ENCODE peak calls at places on chromosomes 12 and 14, in five cellular contexts. One of them, this sample, is unnamed.

GRCh38 chr14:59306775-59307174 is 118.3 kb downstream of the DAAM1 start:
- DNase-seq in psoas muscle: no peak
- DNase-seq in lung: no peak
- DNase-seq in T follicular helper cell: no peak
- DNase-seq in glutamatergic neuron: no peak
- DNase-seq in this sample: no peak

GRCh38 chr14:37397941-37398215 is 197.2 kb downstream of the FOXA1 start:
- DNase-seq in psoas muscle: no peak
- DNase-seq in lung: no peak
- DNase-seq in T follicular helper cell: no peak
- DNase-seq in glutamatergic neuron: no peak
- DNase-seq in this sample: no peak

GRCh38 chr14:90507428-90507827 is 110.6 kb downstream of the CALM1 start:
- DNase-seq in psoas muscle: no peak
- DNase-seq in lung: no peak
- DNase-seq in T follicular helper cell: no peak
- DNase-seq in glutamatergic neuron: no peak
- DNase-seq in this sample: no peak

GRCh38 chr14:27184371-27184901 is 586.6 kb upstream of the NOVA1 start:
- DNase-seq in psoas muscle: no peak
- DNase-seq in lung: no peak
- DNase-seq in T follicular helper cell: no peak
- DNase-seq in glutamatergic neuron: no peak
- DNase-seq in this sample: no peak

GRCh38 chr14:99260652-99261551 is 11.1 kb downstream of the BCL11B start:
- DNase-seq in psoas muscle: no peak
- DNase-seq in lung: no peak
- DNase-seq in T follicular helper cell: peak
- DNase-seq in glutamatergic neuron: no peak
- DNase-seq in this sample: no peak

GRCh38 chr14:56996721-56997399 is 186.6 kb upstream of the OTX2 start:
- DNase-seq in psoas muscle: no peak
- DNase-seq in lung: no peak
- DNase-seq in T follicular helper cell: no peak
- DNase-seq in glutamatergic neuron: no peak
- DNase-seq in this sample: no peak

GRCh38 chr12:50110127-50110761 is 1.8 kb upstream of the COX14 start:
- DNase-seq in psoas muscle: peak
- DNase-seq in lung: peak
- DNase-seq in T follicular helper cell: no peak
- DNase-seq in glutamatergic neuron: no peak
- DNase-seq in this sample: peak

GRCh38 chr12:124510301-124510970 is 57.0 kb downstream of the NCOR2 start:
- DNase-seq in psoas muscle: peak
- DNase-seq in lung: no peak
- DNase-seq in T follicular helper cell: no peak
- DNase-seq in glutamatergic neuron: no peak
- DNase-seq in this sample: no peak

GRCh38 chr12:121376754-121377697 is 22.9 kb upstream of the RNF34 start:
- DNase-seq in psoas muscle: no peak
- DNase-seq in lung: no peak
- DNase-seq in T follicular helper cell: no peak
- DNase-seq in glutamatergic neuron: no peak
- DNase-seq in this sample: no peak

GRCh38 chr12:132453361-132454133 is 36.4 kb upstream of the FBRSL1 start:
- DNase-seq in psoas muscle: no peak
- DNase-seq in lung: no peak
- DNase-seq in T follicular helper cell: no peak
- DNase-seq in glutamatergic neuron: no peak
- DNase-seq in this sample: no peak

GRCh38 chr12:51868821-51869489 is 18.9 kb upstream of the ANKRD33 start:
- DNase-seq in psoas muscle: peak
- DNase-seq in lung: no peak
- DNase-seq in T follicular helper cell: no peak
- DNase-seq in glutamatergic neuron: peak
- DNase-seq in this sample: peak

GRCh38 chr12:111442301-111443045 is 36.8 kb downstream of the SH2B3 start:
- DNase-seq in psoas muscle: no peak
- DNase-seq in lung: no peak
- DNase-seq in T follicular helper cell: no peak
- DNase-seq in glutamatergic neuron: no peak
- DNase-seq in this sample: peak

GRCh38 chr12:10709808-10710207 is 13.3 kb downstream of the YBX3 start:
- DNase-seq in psoas muscle: peak
- DNase-seq in lung: no peak
- DNase-seq in T follicular helper cell: no peak
- DNase-seq in glutamatergic neuron: no peak
- DNase-seq in this sample: no peak

GRCh38 chr12:49903700-49904423 is at the start of gene FAIM2:
- DNase-seq in psoas muscle: peak
- DNase-seq in lung: no peak
- DNase-seq in T follicular helper cell: peak
- DNase-seq in glutamatergic neuron: peak
- DNase-seq in this sample: peak

GRCh38 chr12:24302708-24303107 is 353.2 kb upstream of the SOX5 start:
- DNase-seq in psoas muscle: no peak
- DNase-seq in lung: no peak
- DNase-seq in T follicular helper cell: no peak
- DNase-seq in glutamatergic neuron: no peak
- DNase-seq in this sample: no peak

GRCh38 chr12:71691504-71692129 is 5.7 kb downstream of the TMEM19 start:
- DNase-seq in psoas muscle: no peak
- DNase-seq in lung: no peak
- DNase-seq in T follicular helper cell: no peak
- DNase-seq in glutamatergic neuron: no peak
- DNase-seq in this sample: no peak

GRCh38 chr12:28100717-28101116 is 89.5 kb upstream of the CCDC91 start:
- DNase-seq in psoas muscle: no peak
- DNase-seq in lung: no peak
- DNase-seq in T follicular helper cell: no peak
- DNase-seq in glutamatergic neuron: no peak
- DNase-seq in this sample: no peak

GRCh38 chr14:97172644-97173043 is 375.5 kb downstream of the VRK1 start:
- DNase-seq in psoas muscle: no peak
- DNase-seq in lung: no peak
- DNase-seq in T follicular helper cell: no peak
- DNase-seq in glutamatergic neuron: no peak
- DNase-seq in this sample: no peak

GRCh38 chr14:98822917-98823316 is 449.1 kb downstream of the BCL11B start:
- DNase-seq in psoas muscle: no peak
- DNase-seq in lung: no peak
- DNase-seq in T follicular helper cell: no peak
- DNase-seq in glutamatergic neuron: no peak
- DNase-seq in this sample: no peak

GRCh38 chr14:92670177-92670576 is 78.2 kb downstream of the LGMN start:
- DNase-seq in psoas muscle: no peak
- DNase-seq in lung: no peak
- DNase-seq in T follicular helper cell: no peak
- DNase-seq in glutamatergic neuron: no peak
- DNase-seq in this sample: no peak